ENCODE peak calls at places on chromosome 1, in five cellular contexts. One of them, this sample, is unnamed.

GRCh38 chr1:212545941-212546638 is 62.5 kb upstream of the ATF3 start:
- DNase-seq in fibroblast of pulmonary artery: peak; percentile 78
- DNase-seq in GM23338: peak; percentile 33
- DNase-seq in GM23248: peak; percentile 82
- DNase-seq in cardiac muscle cell: peak; percentile 86
- DNase-seq in this sample: no peak

GRCh38 chr1:108082741-108083562 is 117.2 kb downstream of the SLC25A24 start:
- DNase-seq in fibroblast of pulmonary artery: peak; percentile 44
- DNase-seq in GM23338: peak; percentile 18
- DNase-seq in GM23248: no peak
- DNase-seq in cardiac muscle cell: no peak
- DNase-seq in this sample: no peak

GRCh38 chr1:119227446-119227845 is 87.0 kb upstream of the WARS2 start:
- DNase-seq in fibroblast of pulmonary artery: no peak
- DNase-seq in GM23338: peak; percentile 10
- DNase-seq in GM23248: no peak
- DNase-seq in cardiac muscle cell: peak; percentile 3
- DNase-seq in this sample: no peak

GRCh38 chr1:244397086-244397485 is 54.6 kb downstream of the ADSS2 start:
- DNase-seq in fibroblast of pulmonary artery: no peak
- DNase-seq in GM23338: no peak
- DNase-seq in GM23248: no peak
- DNase-seq in cardiac muscle cell: no peak
- DNase-seq in this sample: no peak

GRCh38 chr1:85839459-85839858 is 131.2 kb upstream of the ZNHIT6 start:
- DNase-seq in fibroblast of pulmonary artery: no peak
- DNase-seq in GM23338: no peak
- DNase-seq in GM23248: no peak
- DNase-seq in cardiac muscle cell: no peak
- DNase-seq in this sample: no peak

GRCh38 chr1:85577421-85578320 is 2.9 kb upstream of the CCN1 start:
- DNase-seq in fibroblast of pulmonary artery: peak; percentile 86
- DNase-seq in GM23338: peak; percentile 52
- DNase-seq in GM23248: peak; percentile 92
- DNase-seq in cardiac muscle cell: peak; percentile 89
- DNase-seq in this sample: no peak

GRCh38 chr1:207007352-207008033 is 25.1 kb downstream of the C1orf116 start:
- DNase-seq in fibroblast of pulmonary artery: peak; percentile 98
- DNase-seq in GM23338: no peak
- DNase-seq in GM23248: peak; percentile 94
- DNase-seq in cardiac muscle cell: peak; percentile 98
- DNase-seq in this sample: peak; percentile 72

GRCh38 chr1:92567211-92567868 is 80.6 kb upstream of the GFI1 start:
- DNase-seq in fibroblast of pulmonary artery: peak; percentile 62
- DNase-seq in GM23338: no peak
- DNase-seq in GM23248: peak; percentile 57
- DNase-seq in cardiac muscle cell: peak; percentile 51
- DNase-seq in this sample: no peak

GRCh38 chr1:86396503-86396900 is 379 bp upstream of the ODF2L start:
- DNase-seq in fibroblast of pulmonary artery: no peak
- DNase-seq in GM23338: peak; percentile 47
- DNase-seq in GM23248: no peak
- DNase-seq in cardiac muscle cell: no peak
- DNase-seq in this sample: no peak

GRCh38 chr1:40372658-40373322 is 737 bp upstream of the SMAP2 start:
- DNase-seq in fibroblast of pulmonary artery: no peak
- DNase-seq in GM23338: no peak
- DNase-seq in GM23248: no peak
- DNase-seq in cardiac muscle cell: no peak
- DNase-seq in this sample: no peak

GRCh38 chr1:231381729-231382128 is 40.4 kb downstream of the EGLN1 start:
- DNase-seq in fibroblast of pulmonary artery: no peak
- DNase-seq in GM23338: no peak
- DNase-seq in GM23248: no peak
- DNase-seq in cardiac muscle cell: no peak
- DNase-seq in this sample: no peak

GRCh38 chr1:28143496-28144202 is 32.8 kb downstream of the PTAFR start:
- DNase-seq in fibroblast of pulmonary artery: no peak
- DNase-seq in GM23338: no peak
- DNase-seq in GM23248: no peak
- DNase-seq in cardiac muscle cell: no peak
- DNase-seq in this sample: no peak

GRCh38 chr1:243364330-243364729 is 108.5 kb downstream of the SDCCAG8 start:
- DNase-seq in fibroblast of pulmonary artery: no peak
- DNase-seq in GM23338: no peak
- DNase-seq in GM23248: no peak
- DNase-seq in cardiac muscle cell: no peak
- DNase-seq in this sample: no peak

GRCh38 chr1:25238046-25238445 is 5.7 kb upstream of the SYF2 start:
- DNase-seq in fibroblast of pulmonary artery: no peak
- DNase-seq in GM23338: no peak
- DNase-seq in GM23248: no peak
- DNase-seq in cardiac muscle cell: no peak
- DNase-seq in this sample: no peak

GRCh38 chr1:167775178-167775577 is 53.4 kb downstream of the MPZL1 start:
- DNase-seq in fibroblast of pulmonary artery: peak; percentile 56
- DNase-seq in GM23338: no peak
- DNase-seq in GM23248: peak; percentile 56
- DNase-seq in cardiac muscle cell: peak; percentile 22
- DNase-seq in this sample: no peak

GRCh38 chr1:203629509-203630082 is 3.0 kb downstream of the ATP2B4 start:
- DNase-seq in fibroblast of pulmonary artery: no peak
- DNase-seq in GM23338: peak; percentile 74
- DNase-seq in GM23248: peak; percentile 81
- DNase-seq in cardiac muscle cell: peak; percentile 69
- DNase-seq in this sample: peak; percentile 76

GRCh38 chr1:121445677-121446076 is 260.9 kb downstream of the SRGAP2C start:
- DNase-seq in fibroblast of pulmonary artery: no peak
- DNase-seq in GM23338: no peak
- DNase-seq in GM23248: no peak
- DNase-seq in cardiac muscle cell: no peak
- DNase-seq in this sample: no peak

GRCh38 chr1:27598902-27599528 is 4.9 kb downstream of the AHDC1 start:
- DNase-seq in fibroblast of pulmonary artery: peak; percentile 84
- DNase-seq in GM23338: no peak
- DNase-seq in GM23248: peak; percentile 91
- DNase-seq in cardiac muscle cell: peak; percentile 85
- DNase-seq in this sample: peak; percentile 74

GRCh38 chr1:102853701-102854187 is 254.6 kb downstream of the COL11A1 start:
- DNase-seq in fibroblast of pulmonary artery: no peak
- DNase-seq in GM23338: no peak
- DNase-seq in GM23248: no peak
- DNase-seq in cardiac muscle cell: no peak
- DNase-seq in this sample: no peak
- H3K4me3 ChIP-seq in fibroblast of pulmonary artery: no peak overlapping the region
- H3K4me3 ChIP-seq in GM23338: no peak overlapping the region
- H3K4me3 ChIP-seq in GM23248: no peak overlapping the region
- H3K4me3 ChIP-seq in cardiac muscle cell: no peak overlapping the region
- H3K4me3 ChIP-seq in this sample: no peak overlapping the region

GRCh38 chr1:201692307-201693018 is 136.5 kb upstream of the IPO9 start:
- DNase-seq in fibroblast of pulmonary artery: no peak
- DNase-seq in GM23338: no peak
- DNase-seq in GM23248: no peak
- DNase-seq in cardiac muscle cell: no peak
- DNase-seq in this sample: no peak
- H3K4me3 ChIP-seq in fibroblast of pulmonary artery: no peak overlapping the region
- H3K4me3 ChIP-seq in GM23338: no peak overlapping the region
- H3K4me3 ChIP-seq in GM23248: no peak overlapping the region
- H3K4me3 ChIP-seq in cardiac muscle cell: no peak overlapping the region
- H3K4me3 ChIP-seq in this sample: no peak overlapping the region

GRCh38 chr1:1599919-1600860 is at the start of gene FNDC10:
- DNase-seq in fibroblast of pulmonary artery: no peak
- DNase-seq in GM23338: peak; percentile 69
- DNase-seq in GM23248: peak; percentile 49
- DNase-seq in cardiac muscle cell: no peak
- DNase-seq in this sample: peak; percentile 10
- H3K4me3 ChIP-seq in fibroblast of pulmonary artery: peak within 1 kb of the TSS; percentile 46
- H3K4me3 ChIP-seq in GM23338: peak within 1 kb of the TSS; percentile 64
- H3K4me3 ChIP-seq in GM23248: peak within 1 kb of the TSS; percentile 63
- H3K4me3 ChIP-seq in cardiac muscle cell: peak within 1 kb of the TSS; percentile 47
- H3K4me3 ChIP-seq in this sample: no peak within 1 kb of the TSS

DNA sequence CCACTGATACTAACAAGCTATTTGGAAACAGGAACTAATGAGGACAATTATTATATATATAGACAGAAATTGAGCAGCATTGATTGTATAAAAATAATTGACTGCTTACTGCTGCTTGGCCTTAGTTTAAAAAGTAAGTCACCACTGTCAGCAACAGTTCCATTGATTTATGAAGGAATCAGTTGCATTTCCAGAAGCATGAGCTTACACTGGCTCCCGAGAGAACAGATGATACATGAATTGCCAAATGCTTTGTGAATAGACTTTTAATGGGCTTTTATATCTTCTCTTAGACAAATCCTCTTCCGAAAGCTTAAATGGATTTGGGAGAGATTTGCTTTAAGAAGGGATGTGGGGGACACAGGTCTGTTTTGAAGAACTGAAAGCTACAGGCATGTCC is 7.5 kb downstream of the FHAD1 start:
- DNase-seq in fibroblast of pulmonary artery: no peak
- DNase-seq in GM23338: no peak
- DNase-seq in GM23248: no peak
- DNase-seq in cardiac muscle cell: no peak
- DNase-seq in this sample: no peak
- H3K4me3 ChIP-seq in fibroblast of pulmonary artery: no peak overlapping the region
- H3K4me3 ChIP-seq in GM23338: no peak overlapping the region
- H3K4me3 ChIP-seq in GM23248: no peak overlapping the region
- H3K4me3 ChIP-seq in cardiac muscle cell: no peak overlapping the region
- H3K4me3 ChIP-seq in this sample: no peak overlapping the region

GRCh38 chr1:116585886-116586285 is 15.1 kb upstream of the CD58 start:
- DNase-seq in fibroblast of pulmonary artery: no peak
- DNase-seq in GM23338: no peak
- DNase-seq in GM23248: no peak
- DNase-seq in cardiac muscle cell: no peak
- DNase-seq in this sample: no peak
- H3K4me3 ChIP-seq in fibroblast of pulmonary artery: no peak overlapping the region
- H3K4me3 ChIP-seq in GM23338: no peak overlapping the region
- H3K4me3 ChIP-seq in GM23248: no peak overlapping the region
- H3K4me3 ChIP-seq in cardiac muscle cell: no peak overlapping the region
- H3K4me3 ChIP-seq in this sample: no peak overlapping the region

GRCh38 chr1:21741206-21741605 is 41.7 kb downstream of the USP48 start:
- DNase-seq in fibroblast of pulmonary artery: no peak
- DNase-seq in GM23338: no peak
- DNase-seq in GM23248: no peak
- DNase-seq in cardiac muscle cell: no peak
- DNase-seq in this sample: no peak
- H3K4me3 ChIP-seq in fibroblast of pulmonary artery: no peak overlapping the region
- H3K4me3 ChIP-seq in GM23338: no peak overlapping the region
- H3K4me3 ChIP-seq in GM23248: no peak overlapping the region
- H3K4me3 ChIP-seq in cardiac muscle cell: no peak overlapping the region
- H3K4me3 ChIP-seq in this sample: no peak overlapping the region